ENCODE peak calls at places on chromosomes 16 and 17, in four cellular contexts. One of them, this sample, is unnamed.

GRCh38 chr17:44804301-44805061 is 25.6 kb downstream of the GJC1 start:
- DNase-seq in psoas muscle: no peak
- DNase-seq in mesendoderm: no peak
- DNase-seq in hepatocyte: peak; percentile 70
- DNase-seq in this sample: peak; percentile 72

GRCh38 chr17:236641-237405 is 55.4 kb upstream of the DOC2B start:
- DNase-seq in psoas muscle: no peak
- DNase-seq in mesendoderm: peak; percentile 46
- DNase-seq in hepatocyte: peak; percentile 24
- DNase-seq in this sample: no peak

GRCh38 chr17:59572301-59572924 is 7.0 kb downstream of the DHX40 start:
- DNase-seq in hepatocyte: no peak
- DNase-seq in psoas muscle: no peak
- DNase-seq in mesendoderm: no peak
- DNase-seq in this sample: peak; percentile 82

GRCh38 chr16:87316923-87317765 is at the start of gene C16orf95:
- DNase-seq in psoas muscle: peak; percentile 95
- DNase-seq in mesendoderm: peak; percentile 97
- DNase-seq in hepatocyte: peak; percentile 97
- DNase-seq in this sample: peak; percentile 93

GRCh38 chr16:6032438-6032837 is 934.8 kb upstream of the EEF2KMT start:
- DNase-seq in psoas muscle: no peak
- DNase-seq in hepatocyte: no peak
- DNase-seq in mesendoderm: no peak
- DNase-seq in this sample: no peak

GRCh38 chr17:16870253-16871245 is 101.4 kb downstream of the TNFRSF13B start:
- DNase-seq in psoas muscle: no peak
- DNase-seq in hepatocyte: no peak
- DNase-seq in mesendoderm: no peak
- DNase-seq in this sample: no peak

GRCh38 chr17:16419929-16420271 is 4.5 kb downstream of the TRPV2 start:
- DNase-seq in psoas muscle: no peak
- DNase-seq in mesendoderm: no peak
- DNase-seq in hepatocyte: peak; percentile 5
- DNase-seq in this sample: peak; percentile 87

GRCh38 chr16:67842509-67843342 is 606 bp downstream of the THAP11 start:
- DNase-seq in hepatocyte: peak; percentile 76
- DNase-seq in psoas muscle: peak; percentile 61
- DNase-seq in mesendoderm: peak; percentile 84
- DNase-seq in this sample: peak; percentile 45

GRCh38 chr16:16797239-16797638 is 418.3 kb downstream of the NPIPA7 start:
- DNase-seq in mesendoderm: peak; percentile 35
- DNase-seq in psoas muscle: no peak
- DNase-seq in hepatocyte: peak; percentile 21
- DNase-seq in this sample: no peak

GRCh38 chr16:76335187-76335974 is 58.2 kb downstream of the CNTNAP4 start:
- DNase-seq in hepatocyte: no peak
- DNase-seq in mesendoderm: peak; percentile 72
- DNase-seq in psoas muscle: no peak
- DNase-seq in this sample: peak; percentile 61

GRCh38 chr17:79792984-79793923 is 3.6 kb downstream of the CBX8 start:
- DNase-seq in hepatocyte: peak; percentile 76
- DNase-seq in psoas muscle: peak; percentile 55
- DNase-seq in mesendoderm: peak; percentile 51
- DNase-seq in this sample: peak; percentile 49

GRCh38 chr17:7217113-7217987 is 2.3 kb downstream of the DLG4 start:
- DNase-seq in psoas muscle: peak; percentile 47
- DNase-seq in hepatocyte: peak; percentile 86
- DNase-seq in mesendoderm: peak; percentile 88
- DNase-seq in this sample: peak; percentile 73

GRCh38 chr17:16269658-16270057 is 52.6 kb downstream of the PIGL start:
- DNase-seq in hepatocyte: no peak
- DNase-seq in psoas muscle: no peak
- DNase-seq in mesendoderm: no peak
- DNase-seq in this sample: peak; percentile 87

GRCh38 chr17:42316755-42317154 is 28.5 kb downstream of the STAT5A start:
- DNase-seq in mesendoderm: no peak
- DNase-seq in psoas muscle: no peak
- DNase-seq in hepatocyte: no peak
- DNase-seq in this sample: no peak

GRCh38 chr17:69725125-69725524 is 310.6 kb downstream of the MAP2K6 start:
- DNase-seq in mesendoderm: no peak
- DNase-seq in psoas muscle: no peak
- DNase-seq in hepatocyte: no peak
- DNase-seq in this sample: no peak

GRCh38 chr17:17570207-17570797 is 21.2 kb downstream of the PEMT start:
- DNase-seq in hepatocyte: peak; percentile 70
- DNase-seq in psoas muscle: peak; percentile 53
- DNase-seq in mesendoderm: peak; percentile 42
- DNase-seq in this sample: no peak

GRCh38 chr16:24685539-24686432 is 43.7 kb upstream of the TNRC6A start:
- DNase-seq in mesendoderm: peak; percentile 92
- DNase-seq in hepatocyte: peak; percentile 92
- DNase-seq in psoas muscle: peak; percentile 64
- DNase-seq in this sample: peak; percentile 70

GRCh38 chr16:58511933-58512815 is 3.1 kb upstream of the SETD6 start:
- DNase-seq in psoas muscle: peak; percentile 82
- DNase-seq in mesendoderm: peak; percentile 86
- DNase-seq in hepatocyte: peak; percentile 80
- DNase-seq in this sample: peak; percentile 56

GRCh38 chr17:2442166-2442565 is 41.3 kb upstream of the MNT start:
- DNase-seq in psoas muscle: no peak
- DNase-seq in hepatocyte: peak; percentile 54
- DNase-seq in mesendoderm: no peak
- DNase-seq in this sample: peak; percentile 47

GRCh38 chr16:87552772-87553171 is 49.5 kb upstream of the JPH3 start:
- DNase-seq in psoas muscle: no peak
- DNase-seq in mesendoderm: peak; percentile 32
- DNase-seq in hepatocyte: peak; percentile 56
- DNase-seq in this sample: no peak

GRCh38 chr17:83170571-83171260 is 91.3 kb downstream of the METRNL start:
- DNase-seq in psoas muscle: no peak
- DNase-seq in hepatocyte: peak; percentile 1
- DNase-seq in mesendoderm: no peak
- DNase-seq in this sample: no peak

GRCh38 chr16:87845807-87846619 is 23.3 kb downstream of the SLC7A5 start:
- DNase-seq in psoas muscle: no peak
- DNase-seq in hepatocyte: no peak
- DNase-seq in mesendoderm: no peak
- DNase-seq in this sample: no peak

GRCh38 chr17:18374216-18374615 is 3.4 kb upstream of the EVPLL start:
- DNase-seq in mesendoderm: peak; percentile 50
- DNase-seq in hepatocyte: no peak
- DNase-seq in psoas muscle: no peak
- DNase-seq in this sample: no peak

GRCh38 chr16:86093801-86094750 is 195.1 kb downstream of the IRF8 start:
- DNase-seq in psoas muscle: no peak
- DNase-seq in hepatocyte: no peak
- DNase-seq in mesendoderm: no peak
- DNase-seq in this sample: no peak

GRCh38 chr17:79075433-79075805 is 795 bp downstream of the ENGASE start:
- DNase-seq in hepatocyte: no peak
- DNase-seq in psoas muscle: no peak
- DNase-seq in mesendoderm: no peak
- DNase-seq in this sample: no peak

GRCh38 chr16:79825002-79825401 is 224.5 kb upstream of the MAF start:
- DNase-seq in mesendoderm: no peak
- DNase-seq in hepatocyte: no peak
- DNase-seq in psoas muscle: no peak
- DNase-seq in this sample: no peak

GRCh38 chr17:21036361-21036881 is 6.4 kb downstream of the USP22 start:
- DNase-seq in hepatocyte: no peak
- DNase-seq in mesendoderm: no peak
- DNase-seq in psoas muscle: no peak
- DNase-seq in this sample: peak; percentile 46

GRCh38 chr16:28193530-28194423 is 18.0 kb downstream of the XPO6 start:
- DNase-seq in mesendoderm: peak; percentile 77
- DNase-seq in psoas muscle: peak; percentile 19
- DNase-seq in hepatocyte: no peak
- DNase-seq in this sample: peak; percentile 91

GRCh38 chr16:85612191-85612800 is 826 bp upstream of the GSE1 start:
- DNase-seq in psoas muscle: peak; percentile 88
- DNase-seq in mesendoderm: no peak
- DNase-seq in hepatocyte: peak; percentile 91
- DNase-seq in this sample: peak; percentile 85

GRCh38 chr16:89200124-89200849 is at the start of gene SLC22A31:
- DNase-seq in psoas muscle: no peak
- DNase-seq in mesendoderm: peak; percentile 28
- DNase-seq in hepatocyte: peak; percentile 25
- DNase-seq in this sample: no peak

GRCh38 chr17:7862692-7863437 is 5.1 kb downstream of the CYB5D1 start:
- DNase-seq in hepatocyte: peak; percentile 75
- DNase-seq in mesendoderm: peak; percentile 78
- DNase-seq in psoas muscle: no peak
- DNase-seq in this sample: peak; percentile 66

GRCh38 chr16:12009462-12009861 is 32.9 kb downstream of the SNX29 start:
- DNase-seq in mesendoderm: no peak
- DNase-seq in psoas muscle: no peak
- DNase-seq in hepatocyte: no peak
- DNase-seq in this sample: no peak

GRCh38 chr17:35906559-35907265 is 23.9 kb downstream of the RDM1 start:
- DNase-seq in mesendoderm: no peak
- DNase-seq in hepatocyte: no peak
- DNase-seq in psoas muscle: no peak
- DNase-seq in this sample: peak; percentile 8

GRCh38 chr16:67296422-67296821 is 17.1 kb downstream of the PLEKHG4 start:
- DNase-seq in psoas muscle: no peak
- DNase-seq in mesendoderm: no peak
- DNase-seq in hepatocyte: no peak
- DNase-seq in this sample: peak; percentile 80

GRCh38 chr16:2015117-2015946 is 4.3 kb upstream of the NPW start:
- DNase-seq in hepatocyte: peak; percentile 63
- DNase-seq in mesendoderm: no peak
- DNase-seq in psoas muscle: no peak
- DNase-seq in this sample: peak; percentile 69

GRCh38 chr17:81254955-81255717 is 16.0 kb downstream of the NDUFAF8 start:
- DNase-seq in mesendoderm: peak; percentile 73
- DNase-seq in hepatocyte: peak; percentile 89
- DNase-seq in psoas muscle: peak; percentile 88
- DNase-seq in this sample: peak; percentile 68

GRCh38 chr17:49760909-49761558 is 2.9 kb downstream of the FAM117A start:
- DNase-seq in mesendoderm: no peak
- DNase-seq in hepatocyte: no peak
- DNase-seq in psoas muscle: no peak
- DNase-seq in this sample: no peak
- H3K4me3 ChIP-seq in mesendoderm: no peak overlapping the region
- H3K4me3 ChIP-seq in hepatocyte: no peak overlapping the region
- H3K4me3 ChIP-seq in psoas muscle: no peak overlapping the region
- H3K4me3 ChIP-seq in this sample: no peak overlapping the region

DNA sequence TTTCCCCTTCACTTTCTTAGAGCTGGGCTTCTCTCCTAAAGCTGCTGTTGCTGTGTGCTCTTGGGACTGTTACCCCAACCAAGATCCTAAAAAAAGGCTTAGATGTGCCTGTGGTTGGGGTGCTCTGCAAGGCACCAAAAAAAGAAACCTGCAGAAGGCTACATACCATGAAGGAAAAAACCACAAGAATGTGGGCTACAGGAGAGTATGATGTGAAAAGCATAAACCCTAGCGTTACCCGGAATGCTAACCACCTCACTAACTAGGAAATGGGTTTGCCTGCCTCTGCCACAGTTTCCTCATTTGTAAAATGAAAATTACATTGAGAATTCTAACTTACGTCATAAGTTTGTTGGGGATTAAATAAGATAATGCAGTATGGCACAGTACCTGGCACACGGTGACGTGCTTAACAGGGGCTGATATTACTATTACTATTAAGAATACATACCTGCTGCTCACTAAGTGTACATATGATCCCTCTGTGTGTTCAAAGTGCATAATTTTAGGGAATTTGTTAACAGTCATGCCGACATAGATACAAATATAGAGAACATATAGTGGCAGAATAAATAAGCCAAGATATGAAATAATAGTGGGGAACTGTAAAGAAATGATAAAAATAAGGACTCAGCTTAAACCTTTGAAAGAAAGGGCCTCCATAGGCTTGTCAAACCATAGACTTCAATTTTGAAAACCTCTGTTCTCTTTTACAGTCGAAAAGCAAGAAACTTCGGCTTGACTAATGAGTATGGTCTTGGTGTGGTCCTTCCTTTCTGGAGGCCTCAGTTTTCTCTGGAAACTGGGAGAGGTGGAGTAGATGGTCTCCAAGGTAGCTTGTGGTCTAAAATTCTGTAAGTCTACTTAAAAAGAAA is 177.8 kb upstream of the TBX2 start:
- DNase-seq in mesendoderm: no peak
- DNase-seq in hepatocyte: no peak
- DNase-seq in psoas muscle: no peak
- DNase-seq in this sample: no peak
- H3K4me3 ChIP-seq in mesendoderm: no peak overlapping the region
- H3K4me3 ChIP-seq in hepatocyte: no peak overlapping the region
- H3K4me3 ChIP-seq in psoas muscle: no peak overlapping the region
- H3K4me3 ChIP-seq in this sample: no peak overlapping the region

DNA sequence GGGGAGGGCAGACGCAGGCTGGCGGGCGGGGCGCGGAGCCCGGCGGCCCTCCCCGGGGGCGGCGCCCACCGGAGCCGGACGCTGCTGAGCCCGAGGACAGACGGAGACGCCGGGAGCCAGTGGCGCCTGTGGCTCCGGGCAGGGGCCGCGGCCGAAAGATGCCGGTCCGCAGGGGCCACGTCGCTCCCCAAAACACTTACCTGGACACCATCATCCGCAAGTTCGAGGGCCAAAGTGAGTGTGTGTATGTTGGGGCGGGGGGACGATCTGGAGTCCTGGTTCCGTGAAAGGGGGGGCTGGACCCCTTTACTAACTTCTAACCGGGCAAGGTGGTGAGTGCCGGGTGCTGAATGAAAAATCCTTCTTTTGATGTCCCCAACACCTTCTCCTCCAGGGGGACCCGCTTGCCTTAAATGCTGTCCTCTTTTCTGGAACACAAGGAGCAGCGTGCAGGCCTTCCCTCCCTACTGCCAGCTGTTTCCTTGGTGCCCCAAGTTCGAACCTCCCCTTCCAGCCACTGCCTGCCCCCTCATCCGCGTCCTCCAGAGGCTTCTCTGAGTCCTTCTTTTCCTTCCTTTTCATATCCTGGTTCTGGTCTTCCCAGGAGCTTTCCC is at the start of gene KCNH6:
- DNase-seq in mesendoderm: peak; percentile 64
- DNase-seq in psoas muscle: no peak
- DNase-seq in hepatocyte: no peak
- DNase-seq in this sample: no peak
- H3K4me3 ChIP-seq in mesendoderm: peak within 1 kb of the TSS; percentile 37
- H3K4me3 ChIP-seq in psoas muscle: no peak within 1 kb of the TSS
- H3K4me3 ChIP-seq in hepatocyte: no peak within 1 kb of the TSS
- H3K4me3 ChIP-seq in this sample: no peak within 1 kb of the TSS

GRCh38 chr16:57477531-57478202 is 8.6 kb downstream of the DOK4 start:
- DNase-seq in hepatocyte: no peak
- DNase-seq in psoas muscle: no peak
- DNase-seq in mesendoderm: peak; percentile 64
- DNase-seq in this sample: no peak
- H3K4me3 ChIP-seq in hepatocyte: no peak overlapping the region
- H3K4me3 ChIP-seq in psoas muscle: no peak overlapping the region
- H3K4me3 ChIP-seq in mesendoderm: no peak overlapping the region
- H3K4me3 ChIP-seq in this sample: no peak overlapping the region